ENCODE peak calls at places on chromosome 17, in five cellular contexts. A, R, N, I and Z are unnamed samples.

GRCh38 chr17:3697157-3697515 is 1.2 kb upstream of the P2RX5 start:
- DNase-seq in A (no peak), R (no peak), N (no peak), I (no peak), Z (no peak)

GRCh38 chr17:81487487-81488275 is 24.9 kb downstream of the ACTG1 start:
- DNase-seq in A (peak), R (peak), N (peak), I (peak), Z (peak)

GRCh38 chr17:60280673-60281072 is 111.3 kb downstream of the USP32 start:
- DNase-seq in A (no peak), R (no peak), N (no peak), I (no peak), Z (no peak)

GRCh38 chr17:45687594-45687993 is 96.5 kb upstream of the CRHR1 start:
- DNase-seq in A (no peak), R (no peak), N (no peak), I (no peak), Z (no peak)

GRCh38 chr17:78572277-78573205 is 4.7 kb downstream of the DNAH17 start:
- DNase-seq in A (peak), R (no peak), N (no peak), I (peak), Z (no peak)

GRCh38 chr17:82782657-82783207 is 30.9 kb downstream of the TBCD start:
- DNase-seq in A (no peak), R (no peak), N (no peak), I (no peak), Z (no peak)

GRCh38 chr17:81961087-81961514 is at the start of gene NOTUM:
- DNase-seq in A (peak), R (no peak), N (no peak), I (no peak), Z (no peak)

GRCh38 chr17:43327421-43327820 is 71.4 kb upstream of the ARL4D start:
- DNase-seq in A (no peak), R (no peak), N (no peak), I (no peak), Z (no peak)

GRCh38 chr17:41653421-41654133 is 29.2 kb upstream of the KRT17 start:
- DNase-seq in A (no peak), R (no peak), N (no peak), I (peak), Z (no peak)

GRCh38 chr17:79647456-79647915 is 36.6 kb upstream of the RBFOX3 start:
- DNase-seq in A (no peak), R (peak), N (no peak), I (no peak), Z (no peak)

GRCh38 chr17:31832748-31833147 is 26.3 kb downstream of the COPRS start:
- DNase-seq in A (no peak), R (no peak), N (no peak), I (no peak), Z (no peak)

GRCh38 chr17:2688351-2689342 is 22.9 kb downstream of the CLUH start:
- DNase-seq in A (peak), R (peak), N (no peak), I (no peak), Z (no peak)

GRCh38 chr17:82236142-82236971 is 7.5 kb downstream of the SLC16A3 start:
- DNase-seq in A (peak), R (no peak), N (no peak), I (peak), Z (peak)

GRCh38 chr17:49343273-49343672 is 18.8 kb downstream of the ZNF652 start:
- DNase-seq in A (no peak), R (no peak), N (no peak), I (no peak), Z (no peak)

GRCh38 chr17:64385187-64386083 is 5.2 kb downstream of the PECAM1 start:
- DNase-seq in A (no peak), R (peak), N (no peak), I (peak), Z (no peak)

GRCh38 chr17:55540414-55541091 is 29.3 kb upstream of the SMIM36 start:
- DNase-seq in A (no peak), R (no peak), N (no peak), I (no peak), Z (no peak)

GRCh38 chr17:48335858-48336500 is 94.0 kb downstream of the SKAP1 start:
- DNase-seq in A (peak), R (no peak), N (no peak), I (no peak), Z (no peak)

GRCh38 chr17:29138184-29138955 is 41.8 kb downstream of the MYO18A start:
- DNase-seq in A (no peak), R (no peak), N (no peak), I (peak), Z (peak)

GRCh38 chr17:50133028-50133768 is 3.2 kb upstream of the SAMD14 start:
- DNase-seq in A (no peak), R (peak), N (no peak), I (peak), Z (no peak)

GRCh38 chr17:49717371-49717841 is 9.6 kb upstream of the SLC35B1 start:
- DNase-seq in A (no peak), R (no peak), N (no peak), I (no peak), Z (no peak)

GRCh38 chr17:80724723-80725388 is 180.2 kb downstream of the RPTOR start:
- DNase-seq in A (no peak), R (no peak), N (no peak), I (no peak), Z (no peak)

GRCh38 chr17:76866774-76867577 is 1.2 kb upstream of the MGAT5B start:
- DNase-seq in A (no peak), R (no peak), N (no peak), I (no peak), Z (no peak)

GRCh38 chr17:7889166-7889584 is 586 bp downstream of the CHD3 start:
- DNase-seq in A (peak), R (peak), N (no peak), I (peak), Z (no peak)

GRCh38 chr17:49193513-49194296 is 16.7 kb downstream of the GNGT2 start:
- DNase-seq in A (peak), R (peak), N (no peak), I (no peak), Z (no peak)

GRCh38 chr17:47959825-47960655 is 2.4 kb upstream of the PRR15L start:
- DNase-seq in A (no peak), R (no peak), N (no peak), I (no peak), Z (no peak)

GRCh38 chr17:5630434-5630833 is 46.1 kb upstream of the NLRP1 start:
- DNase-seq in A (no peak), R (no peak), N (no peak), I (no peak), Z (no peak)